ENCODE peak calls at places on chromosome 1, in six cellular contexts. Q is body of pancreas, B is NCI-H1092 treated with DMSO at 0.1 percent for 48 hours, E is T follicular helper cell, F is astrocyte of the spinal cord, L is progenitor cell of endocrine pancreas. Z is an unnamed sample.

GRCh38 chr1:50272923-50273322 is 150.3 kb downstream of the DMRTA2 start:
- DNase-seq in E (no peak), F (no peak), Q (no peak), L (no peak), B (peak; percentile 74), Z (no peak)

GRCh38 chr1:215704089-215704860 is 137.2 kb downstream of the KCTD3 start:
- DNase-seq in Q (no peak), E (no peak), B (no peak), L (no peak), F (no peak), Z (no peak)

GRCh38 chr1:203185585-203185984 is 919 bp downstream of the CHI3L1 start:
- DNase-seq in F (no peak), L (no peak), E (no peak), B (no peak), Q (no peak), Z (no peak)

GRCh38 chr1:224644553-224645154 is 28.5 kb downstream of the CNIH3 start:
- DNase-seq in B (peak; percentile 21), L (peak; percentile 50), E (peak; percentile 40), Q (peak; percentile 51), F (peak; percentile 54), Z (no peak)

GRCh38 chr1:26723013-26723991 is 27.5 kb downstream of the ARID1A start:
- DNase-seq in E (peak; percentile 30), F (peak; percentile 97), B (peak; percentile 94), Q (peak; percentile 97), L (no peak), Z (no peak)

GRCh38 chr1:234475166-234475793 is 3.7 kb downstream of the TARBP1 start:
- DNase-seq in Q (no peak), L (no peak), B (no peak), F (no peak), E (no peak), Z (no peak)

GRCh38 chr1:187987236-187987776 is 1158.6 kb downstream of the PLA2G4A start:
- DNase-seq in L (no peak), F (no peak), B (no peak), E (no peak), Q (no peak), Z (no peak)

GRCh38 chr1:173914366-173914871 is 2.7 kb downstream of the SERPINC1 start:
- DNase-seq in E (no peak), F (no peak), B (no peak), Q (peak; percentile 49), L (no peak), Z (no peak)

GRCh38 chr1:160743266-160743665 is 4.2 kb downstream of the SLAMF7 start:
- DNase-seq in F (no peak), E (no peak), Q (no peak), L (no peak), B (no peak), Z (no peak)

GRCh38 chr1:14108356-14109275 is 408.6 kb downstream of the PRDM2 start:
- DNase-seq in F (no peak), E (no peak), L (no peak), Q (peak; percentile 93), B (peak; percentile 91), Z (no peak)

Z was measured in T-helper 17 cell.